ENCODE peak calls at places on chromosomes 1 and 21, in eight cellular contexts. C is upper lobe of right lung, A is mesenchymal stem cell, W is adipocyte, D is fibroblast of lung, Y is mesendoderm, M is cardiac muscle cell, T is H1. I is an unnamed sample.

GRCh38 chr1:177302365-177303044 is 131.7 kb downstream of the BRINP2 start:
- DNase-seq in D (no peak), T (no peak), Y (peak), C (peak), W (no peak), A (no peak), M (peak), I (no peak)

GRCh38 chr1:233440952-233441401 is 113.5 kb downstream of the MAP3K21 start:
- DNase-seq in C (no peak), Y (peak), D (peak), A (peak), M (peak), T (peak), W (peak), I (peak)

GRCh38 chr1:213053455-213053854 is 2.4 kb downstream of the RPS6KC1 start:
- DNase-seq in M (no peak), A (no peak), Y (no peak), D (no peak), W (no peak), T (no peak), C (no peak), I (no peak)

GRCh38 chr1:204355913-204356312 is 3.8 kb downstream of the PLEKHA6 start:
- DNase-seq in T (no peak), W (no peak), Y (no peak), D (no peak), M (no peak), A (no peak), C (no peak), I (no peak)

GRCh38 chr1:151713044-151713443 is 3.6 kb downstream of the CELF3 start:
- DNase-seq in C (no peak), A (no peak), T (no peak), D (no peak), M (no peak), Y (no peak), W (no peak), I (no peak)

GRCh38 chr1:236159704-236160539 is 17.6 kb downstream of the GPR137B start:
- DNase-seq in M (no peak), C (peak), W (no peak), A (no peak), D (no peak), T (no peak), Y (no peak), I (no peak)

GRCh38 chr1:22043175-22043769 is 9.2 kb upstream of the CDC42 start:
- DNase-seq in Y (no peak), D (no peak), C (no peak), M (no peak), A (no peak), T (no peak), W (no peak), I (no peak)

GRCh38 chr1:89733748-89734147 is 87.1 kb upstream of the LRRC8D start:
- DNase-seq in Y (no peak), W (no peak), T (no peak), M (peak), A (no peak), D (no peak), C (no peak), I (no peak)

GRCh38 chr1:165434264-165434663 is 10.7 kb downstream of the RXRG start:
- DNase-seq in T (no peak), M (peak), A (no peak), D (no peak), W (no peak), Y (peak), C (no peak), I (no peak)

GRCh38 chr1:247077234-247077633 is 1.4 kb downstream of the ZNF670 start:
- DNase-seq in C (no peak), M (no peak), Y (no peak), D (peak), T (no peak), A (no peak), W (peak), I (no peak)

GRCh38 chr1:169466259-169467230 is 19.2 kb downstream of the SLC19A2 start:
- DNase-seq in Y (peak), T (no peak), D (peak), M (peak), C (no peak), W (peak), A (peak), I (no peak)

GRCh38 chr21:37383066-37383465 is 16.5 kb downstream of the DYRK1A start:
- DNase-seq in C (no peak), D (no peak), A (no peak), T (no peak), W (peak), M (no peak), Y (peak), I (no peak)

GRCh38 chr21:37383784-37384311 is 17.3 kb downstream of the DYRK1A start:
- DNase-seq in M (no peak), A (no peak), W (no peak), Y (no peak), T (no peak), C (no peak), D (no peak), I (no peak)

GRCh38 chr21:37378700-37379139 is 12.1 kb downstream of the DYRK1A start:
- DNase-seq in W (no peak), M (no peak), D (no peak), A (no peak), Y (no peak), T (no peak), C (no peak), I (no peak)

GRCh38 chr21:37381883-37382585 is 15.5 kb downstream of the DYRK1A start:
- DNase-seq in W (no peak), D (no peak), T (no peak), C (no peak), M (no peak), Y (no peak), A (no peak), I (no peak)

GRCh38 chr21:37380349-37381323 is 14.1 kb downstream of the DYRK1A start:
- DNase-seq in Y (peak), M (no peak), A (no peak), T (no peak), C (no peak), W (no peak), D (no peak), I (no peak)
- H3K4me3 ChIP-seq in Y (no peak), M (no peak), A (no peak), T (no peak), C (no peak), W (no peak), D (no peak), I (no peak)

DNA sequence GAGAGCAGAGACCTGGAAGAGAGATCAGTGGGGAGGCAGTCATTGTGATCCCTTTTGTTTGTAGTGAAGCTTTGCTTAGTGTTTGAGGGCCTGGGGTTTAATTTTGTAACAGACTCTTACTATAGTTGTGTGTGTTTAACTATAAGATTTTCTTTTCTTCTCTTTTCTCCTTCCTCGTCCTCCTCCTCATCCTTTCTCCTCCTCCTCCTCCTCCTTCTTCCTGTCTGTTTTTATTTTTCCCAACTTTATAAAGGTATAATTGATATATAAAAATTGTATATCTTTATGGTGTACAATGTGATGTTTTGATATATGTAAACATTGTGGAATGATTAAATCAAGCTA is 71.2 kb upstream of the MACF1 start:
- DNase-seq in W (no peak), T (no peak), C (no peak), M (no peak), Y (no peak), D (no peak), A (no peak), I (no peak)
- H3K4me3 ChIP-seq in W (no peak), T (no peak), C (no peak), M (no peak), Y (no peak), D (no peak), A (no peak), I (no peak)

GRCh38 chr1:228457017-228457395 is 30.2 kb upstream of the RNF187 start:
- DNase-seq in C (no peak), W (no peak), A (no peak), Y (no peak), M (no peak), D (no peak), T (no peak), I (no peak)
- H3K4me3 ChIP-seq in C (peak), W (peak), A (peak), Y (peak), M (peak), D (peak), T (peak), I (peak)

GRCh38 chr1:41639332-41639936 is 155.0 kb upstream of the EDN2 start:
- DNase-seq in T (no peak), C (no peak), D (peak), W (peak), A (peak), Y (no peak), M (no peak), I (no peak)
- H3K4me3 ChIP-seq in T (no peak), C (no peak), D (no peak), W (no peak), A (no peak), Y (no peak), M (no peak), I (no peak)

GRCh38 chr1:150080784-150081183 is 13.2 kb downstream of the VPS45 start:
- DNase-seq in M (no peak), Y (no peak), W (no peak), T (no peak), A (no peak), D (no peak), C (no peak), I (no peak)
- H3K4me3 ChIP-seq in M (no peak), Y (no peak), W (no peak), T (no peak), A (no peak), D (no peak), C (no peak), I (no peak)

DNA sequence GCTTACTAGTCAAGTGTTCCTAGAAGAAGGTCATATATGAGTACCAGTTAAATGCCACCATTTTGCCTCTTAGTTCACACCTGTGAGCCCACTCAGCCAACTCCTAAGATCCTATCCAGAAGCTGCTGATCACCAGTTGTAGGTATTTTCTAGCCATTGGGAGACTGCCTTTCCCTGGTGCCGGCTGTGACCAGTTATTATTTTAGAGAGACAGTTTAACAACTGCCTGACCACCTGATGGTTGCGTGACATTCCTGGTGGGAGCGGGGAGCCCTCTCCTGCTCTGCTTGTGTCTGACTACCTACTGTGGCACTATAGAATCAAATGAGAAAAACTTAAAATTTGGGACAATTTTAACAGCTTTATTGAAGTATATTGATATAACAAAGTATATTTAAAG is 2.9 kb upstream of the CNN3 start:
- DNase-seq in M (no peak), T (no peak), D (no peak), W (no peak), C (no peak), A (no peak), Y (peak), I (no peak)
- H3K4me3 ChIP-seq in M (no peak), T (no peak), D (peak), W (peak), C (peak), A (peak), Y (no peak), I (peak)

DNA sequence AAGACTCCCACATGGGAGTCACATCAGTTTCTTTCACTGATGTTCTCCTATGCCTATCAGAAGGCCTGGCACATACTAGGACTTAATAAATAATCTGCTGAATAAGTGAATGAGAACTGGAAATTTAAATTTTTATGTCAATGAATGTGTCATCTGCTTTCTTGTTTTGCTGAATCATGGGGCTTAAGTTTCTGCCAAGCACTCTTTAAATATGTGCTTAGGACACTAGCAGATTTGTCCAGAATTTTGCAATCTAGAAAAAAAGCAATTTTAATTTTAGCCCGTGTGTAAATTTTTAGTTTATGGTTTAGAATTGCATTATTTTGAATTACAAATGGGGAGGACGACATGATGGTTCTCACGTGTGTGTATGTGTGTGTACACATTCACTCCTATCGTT is 803.1 kb downstream of the USP25 start:
- DNase-seq in Y (no peak), D (peak), W (peak), T (no peak), C (no peak), M (no peak), A (no peak), I (peak)
- H3K4me3 ChIP-seq in Y (no peak), D (no peak), W (peak), T (no peak), C (no peak), M (no peak), A (peak), I (no peak)

GRCh38 chr1:115336741-115337140 is 1.3 kb downstream of the NGF start:
- DNase-seq in Y (no peak), T (no peak), C (no peak), A (no peak), M (no peak), D (no peak), W (no peak), I (no peak)

GRCh38 chr1:115338457-115338820 is 390 bp upstream of the NGF start:
- DNase-seq in W (no peak), T (no peak), A (no peak), C (peak), D (no peak), M (peak), Y (no peak), I (no peak)

GRCh38 chr1:115340879-115341278 is 2.8 kb upstream of the NGF start:
- DNase-seq in D (no peak), W (peak), A (no peak), M (peak), T (no peak), Y (no peak), C (no peak), I (no peak)

GRCh38 chr1:115337276-115337632 is 795 bp downstream of the NGF start:
- DNase-seq in A (no peak), T (no peak), Y (peak), W (peak), M (no peak), C (no peak), D (no peak), I (no peak)

GRCh38 chr1:115337633-115338456 is at the start of gene NGF:
- DNase-seq in W (peak), M (peak), T (peak), A (peak), Y (peak), C (peak), D (peak), I (no peak)
- H3K4me3 ChIP-seq in W (peak), M (peak), T (peak), A (peak), Y (peak), C (peak), D (peak), I (peak)

DNA sequence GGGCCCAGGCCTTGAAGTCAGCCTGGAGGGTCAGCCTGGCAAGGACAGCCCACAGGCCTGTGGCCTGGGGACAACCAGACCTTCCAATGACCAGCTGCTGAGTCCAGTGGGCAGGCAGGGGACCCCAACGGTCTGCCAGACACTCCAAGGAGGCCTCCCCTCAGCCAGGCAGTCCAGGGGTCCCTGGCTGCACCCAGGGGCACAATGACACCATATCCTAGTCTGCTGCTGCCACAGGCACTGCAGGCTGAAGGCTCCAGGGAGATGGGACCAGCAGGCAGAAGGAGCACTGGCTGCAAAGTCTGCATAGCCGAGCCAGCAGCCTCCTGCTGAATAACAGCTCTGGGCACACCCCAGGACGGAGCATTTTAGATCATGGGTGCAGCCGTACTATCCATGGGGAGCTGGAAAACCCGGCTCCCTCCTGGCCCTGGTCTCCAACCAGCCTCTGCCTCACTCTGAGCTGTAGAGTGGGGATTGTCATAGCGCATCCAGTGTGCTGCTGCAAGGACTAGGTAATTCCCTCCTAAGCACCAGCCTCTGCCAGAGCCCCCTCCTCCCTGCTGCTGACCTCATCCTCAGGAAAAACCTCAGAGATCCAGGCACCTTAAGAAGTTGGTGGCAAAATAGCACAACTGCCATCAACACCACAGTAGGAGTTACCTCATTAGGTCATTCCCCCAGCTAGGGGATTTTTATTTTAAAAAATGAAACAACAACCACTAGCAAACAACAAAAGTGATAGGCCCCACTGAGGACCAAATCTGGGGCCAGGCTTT is 4.8 kb upstream of the LAPTM5 start:
- DNase-seq in Y (peak), T (no peak), A (peak), C (no peak), D (no peak), W (no peak), M (no peak), I (no peak)
- H3K4me3 ChIP-seq in Y (no peak), T (no peak), A (no peak), C (no peak), D (no peak), W (no peak), M (no peak), I (no peak)

DNA sequence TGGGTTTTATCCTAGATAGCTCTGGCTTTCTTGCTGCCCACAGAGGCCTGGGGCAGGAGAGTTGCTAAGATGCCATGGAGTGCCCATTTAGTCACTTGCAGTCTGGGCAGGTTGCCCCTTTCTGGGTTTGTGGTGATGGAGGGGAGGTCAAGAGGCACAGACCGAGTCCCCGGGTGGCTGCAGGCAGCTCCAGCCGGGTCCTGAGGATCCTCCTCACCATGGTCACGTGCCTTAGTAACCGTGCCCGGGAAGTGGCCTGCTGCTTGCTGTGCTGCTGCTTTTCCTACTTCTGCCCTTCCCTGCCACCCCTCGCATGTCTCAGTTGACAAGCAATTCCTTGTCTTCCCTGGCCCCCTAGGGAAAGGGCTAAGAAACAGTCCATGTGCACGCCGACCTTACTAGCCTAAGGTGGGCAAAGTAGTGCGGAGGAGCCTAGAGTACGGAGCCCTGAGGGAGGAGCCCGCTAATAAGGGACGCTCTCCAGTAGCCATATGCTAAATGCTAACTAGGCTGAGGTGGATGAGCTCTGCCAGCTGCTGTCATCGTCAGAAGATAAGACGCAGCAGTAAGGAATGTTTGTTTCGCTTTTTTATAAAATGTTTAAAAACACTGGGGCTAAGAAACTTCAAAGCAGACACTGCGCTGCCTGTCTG is 34.9 kb downstream of the CLCA1 start:
- DNase-seq in M (no peak), D (no peak), A (no peak), C (peak), Y (peak), W (no peak), T (peak), I (no peak)
- H3K4me3 ChIP-seq in M (no peak), D (no peak), A (no peak), C (peak), Y (no peak), W (no peak), T (peak), I (no peak)